ENCODE peak calls at places on chromosome 12, in ten cellular contexts. T is kidney epithelial cell; B is NCI-H1092 treated with DMSO at 0.1 percent for 48 hours; X is NCI-H748 treated with DMSO at 0.1 percent for 48 hours; J is A549; D is fibroblast of lung; O is activated CD4-positive, alpha-beta T cell treated with anti-CD3 and anti-CD28 coated beads for 36 hours; U is foreskin keratinocyte; Y is sigmoid colon; C is uterus. G is an unnamed sample.

GRCh38 chr12:50188280-50188781 is 21.2 kb upstream of the CERS5 start:
- DNase-seq in T (no peak), U (peak), D (no peak), O (no peak), B (no peak), X (no peak), J (no peak), C (peak), Y (peak), G (no peak)

GRCh38 chr12:89309815-89310214 is 42.5 kb downstream of the DUSP6 start:
- DNase-seq in J (no peak), O (no peak), X (no peak), U (no peak), D (no peak), B (no peak), C (no peak), Y (no peak), T (no peak), G (no peak)

GRCh38 chr12:116092162-116092561 is 185.3 kb downstream of the MED13L start:
- DNase-seq in U (no peak), O (no peak), D (no peak), Y (no peak), X (no peak), B (no peak), T (no peak), J (no peak), C (no peak), G (no peak)

GRCh38 chr12:12723147-12723680 is 6.0 kb downstream of the CDKN1B start:
- DNase-seq in C (no peak), T (no peak), B (peak), J (peak), U (peak), D (no peak), Y (no peak), O (no peak), X (no peak), G (no peak)

GRCh38 chr12:108803428-108804105 is 53.8 kb downstream of the SSH1 start:
- DNase-seq in D (peak), B (peak), Y (peak), T (no peak), J (peak), C (peak), X (peak), U (peak), O (peak), G (peak)

GRCh38 chr12:109462868-109463692 is 14.0 kb downstream of the KCTD10 start:
- DNase-seq in Y (peak), T (peak), U (peak), O (no peak), B (no peak), D (peak), C (peak), J (peak), X (no peak), G (peak)

GRCh38 chr12:98106201-98106600 is 409.2 kb upstream of the TMPO start:
- DNase-seq in D (no peak), T (no peak), B (no peak), U (no peak), Y (no peak), C (no peak), J (no peak), O (no peak), X (no peak), G (no peak)

GRCh38 chr12:116890330-116890729 is 9.1 kb upstream of the HRK start:
- DNase-seq in C (no peak), T (no peak), J (no peak), B (no peak), D (no peak), X (no peak), O (no peak), Y (no peak), U (no peak), G (no peak)

GRCh38 chr12:12726543-12727093 is 9.4 kb downstream of the CDKN1B start:
- DNase-seq in C (no peak), D (peak), O (no peak), T (no peak), U (peak), X (no peak), J (peak), Y (no peak), B (peak), G (no peak)

GRCh38 chr12:879641-880040 is 69.9 kb downstream of the RAD52 start:
- DNase-seq in D (peak), J (no peak), T (no peak), X (no peak), U (peak), O (no peak), Y (no peak), C (no peak), B (no peak), G (no peak)

GRCh38 chr12:3998968-3999792 is 126.0 kb upstream of the PARP11 start:
- DNase-seq in C (no peak), B (no peak), U (peak), X (no peak), T (peak), O (no peak), Y (no peak), J (peak), D (no peak), G (no peak)

GRCh38 chr12:96438330-96438729 is 38.1 kb upstream of the CDK17 start:
- DNase-seq in B (no peak), Y (no peak), C (no peak), X (no peak), J (no peak), T (no peak), D (no peak), U (no peak), O (no peak), G (no peak)

GRCh38 chr12:128449146-128449894 is 182.3 kb downstream of the TMEM132C start:
- DNase-seq in B (peak), J (no peak), T (no peak), Y (no peak), O (no peak), U (peak), X (peak), D (no peak), C (no peak), G (no peak)

GRCh38 chr12:84995646-84996045 is 40.4 kb downstream of the TSPAN19 start:
- DNase-seq in T (no peak), B (no peak), Y (no peak), D (peak), C (no peak), U (no peak), J (no peak), O (no peak), X (no peak), G (no peak)

GRCh38 chr12:92539966-92540791 is 162.6 kb upstream of the PLEKHG7 start:
- DNase-seq in C (no peak), T (no peak), U (no peak), B (peak), Y (peak), O (peak), J (no peak), D (no peak), X (peak), G (no peak)

GRCh38 chr12:118404876-118405521 is 28.6 kb downstream of the SUDS3 start:
- DNase-seq in Y (peak), J (peak), D (peak), C (peak), X (peak), T (peak), B (peak), O (peak), U (peak), G (no peak)